ENCODE peak calls at places on chromosome 6, in six cellular contexts. One of them, this sample, is unnamed.

GRCh38 chr6:128731249-128732165 is 151.4 kb upstream of the LAMA2 start:
- DNase-seq in omental fat pad: no peak
- DNase-seq in effector CD4-positive, alpha-beta T cell: no peak
- DNase-seq in activated naive CD8-positive, alpha-beta T cell treated with anti-CD3 and anti-CD28 coated beads, Interleukin-2, amount 50 U/mL, for 24 hours: no peak
- DNase-seq in NCI-H524 treated with DMSO at 0.1 percent for 48 hours: peak
- DNase-seq in H4: peak
- DNase-seq in this sample: no peak

GRCh38 chr6:24686408-24686807 is 19.5 kb downstream of the ACOT13 start:
- DNase-seq in omental fat pad: no peak
- DNase-seq in effector CD4-positive, alpha-beta T cell: no peak
- DNase-seq in activated naive CD8-positive, alpha-beta T cell treated with anti-CD3 and anti-CD28 coated beads, Interleukin-2, amount 50 U/mL, for 24 hours: no peak
- DNase-seq in NCI-H524 treated with DMSO at 0.1 percent for 48 hours: no peak
- DNase-seq in H4: no peak
- DNase-seq in this sample: no peak

GRCh38 chr6:168217880-168218537 is 101.6 kb downstream of the DACT2 start:
- DNase-seq in omental fat pad: peak
- DNase-seq in effector CD4-positive, alpha-beta T cell: no peak
- DNase-seq in activated naive CD8-positive, alpha-beta T cell treated with anti-CD3 and anti-CD28 coated beads, Interleukin-2, amount 50 U/mL, for 24 hours: no peak
- DNase-seq in NCI-H524 treated with DMSO at 0.1 percent for 48 hours: no peak
- DNase-seq in H4: no peak
- DNase-seq in this sample: no peak

GRCh38 chr6:6058054-6058444 is 51.3 kb upstream of the NRN1 start:
- DNase-seq in omental fat pad: no peak
- DNase-seq in effector CD4-positive, alpha-beta T cell: no peak
- DNase-seq in activated naive CD8-positive, alpha-beta T cell treated with anti-CD3 and anti-CD28 coated beads, Interleukin-2, amount 50 U/mL, for 24 hours: no peak
- DNase-seq in NCI-H524 treated with DMSO at 0.1 percent for 48 hours: no peak
- DNase-seq in H4: no peak
- DNase-seq in this sample: no peak

GRCh38 chr6:25179051-25179778 is 100.0 kb upstream of the CARMIL1 start:
- DNase-seq in omental fat pad: no peak
- DNase-seq in effector CD4-positive, alpha-beta T cell: no peak
- DNase-seq in activated naive CD8-positive, alpha-beta T cell treated with anti-CD3 and anti-CD28 coated beads, Interleukin-2, amount 50 U/mL, for 24 hours: no peak
- DNase-seq in NCI-H524 treated with DMSO at 0.1 percent for 48 hours: no peak
- DNase-seq in H4: peak
- DNase-seq in this sample: no peak

GRCh38 chr6:161273356-161273751 is 507 bp downstream of the AGPAT4 start:
- DNase-seq in omental fat pad: no peak
- DNase-seq in effector CD4-positive, alpha-beta T cell: peak
- DNase-seq in activated naive CD8-positive, alpha-beta T cell treated with anti-CD3 and anti-CD28 coated beads, Interleukin-2, amount 50 U/mL, for 24 hours: peak
- DNase-seq in NCI-H524 treated with DMSO at 0.1 percent for 48 hours: no peak
- DNase-seq in H4: no peak
- DNase-seq in this sample: no peak

GRCh38 chr6:24858154-24858801 is 59.6 kb upstream of the ARMH2 start:
- DNase-seq in omental fat pad: no peak
- DNase-seq in effector CD4-positive, alpha-beta T cell: no peak
- DNase-seq in activated naive CD8-positive, alpha-beta T cell treated with anti-CD3 and anti-CD28 coated beads, Interleukin-2, amount 50 U/mL, for 24 hours: no peak
- DNase-seq in NCI-H524 treated with DMSO at 0.1 percent for 48 hours: no peak
- DNase-seq in H4: no peak
- DNase-seq in this sample: no peak

GRCh38 chr6:37512400-37512958 is 12.8 kb upstream of the CCDC167 start:
- DNase-seq in omental fat pad: no peak
- DNase-seq in effector CD4-positive, alpha-beta T cell: no peak
- DNase-seq in activated naive CD8-positive, alpha-beta T cell treated with anti-CD3 and anti-CD28 coated beads, Interleukin-2, amount 50 U/mL, for 24 hours: no peak
- DNase-seq in NCI-H524 treated with DMSO at 0.1 percent for 48 hours: no peak
- DNase-seq in H4: no peak
- DNase-seq in this sample: no peak

GRCh38 chr6:166710084-166710483 is 83.0 kb upstream of the RPS6KA2 start:
- DNase-seq in omental fat pad: no peak
- DNase-seq in effector CD4-positive, alpha-beta T cell: no peak
- DNase-seq in activated naive CD8-positive, alpha-beta T cell treated with anti-CD3 and anti-CD28 coated beads, Interleukin-2, amount 50 U/mL, for 24 hours: no peak
- DNase-seq in NCI-H524 treated with DMSO at 0.1 percent for 48 hours: no peak
- DNase-seq in H4: no peak
- DNase-seq in this sample: no peak

GRCh38 chr6:157656437-157657005 is 166.5 kb upstream of the SNX9 start:
- DNase-seq in omental fat pad: no peak
- DNase-seq in effector CD4-positive, alpha-beta T cell: no peak
- DNase-seq in activated naive CD8-positive, alpha-beta T cell treated with anti-CD3 and anti-CD28 coated beads, Interleukin-2, amount 50 U/mL, for 24 hours: no peak
- DNase-seq in NCI-H524 treated with DMSO at 0.1 percent for 48 hours: peak
- DNase-seq in H4: no peak
- DNase-seq in this sample: no peak

GRCh38 chr6:157761331-157761921 is 61.6 kb upstream of the SNX9 start:
- DNase-seq in omental fat pad: no peak
- DNase-seq in effector CD4-positive, alpha-beta T cell: peak
- DNase-seq in activated naive CD8-positive, alpha-beta T cell treated with anti-CD3 and anti-CD28 coated beads, Interleukin-2, amount 50 U/mL, for 24 hours: peak
- DNase-seq in NCI-H524 treated with DMSO at 0.1 percent for 48 hours: no peak
- DNase-seq in H4: peak
- DNase-seq in this sample: no peak

GRCh38 chr6:170438861-170439260 is 114.2 kb downstream of the PSMB1 start:
- DNase-seq in omental fat pad: no peak
- DNase-seq in effector CD4-positive, alpha-beta T cell: no peak
- DNase-seq in activated naive CD8-positive, alpha-beta T cell treated with anti-CD3 and anti-CD28 coated beads, Interleukin-2, amount 50 U/mL, for 24 hours: no peak
- DNase-seq in NCI-H524 treated with DMSO at 0.1 percent for 48 hours: no peak
- DNase-seq in H4: no peak
- DNase-seq in this sample: no peak

GRCh38 chr6:1208876-1209275 is 103.0 kb upstream of the FOXQ1 start:
- DNase-seq in omental fat pad: no peak
- DNase-seq in effector CD4-positive, alpha-beta T cell: no peak
- DNase-seq in activated naive CD8-positive, alpha-beta T cell treated with anti-CD3 and anti-CD28 coated beads, Interleukin-2, amount 50 U/mL, for 24 hours: no peak
- DNase-seq in NCI-H524 treated with DMSO at 0.1 percent for 48 hours: no peak
- DNase-seq in H4: peak
- DNase-seq in this sample: no peak

GRCh38 chr6:37738216-37738615 is 40.5 kb upstream of the MDGA1 start:
- DNase-seq in omental fat pad: no peak
- DNase-seq in effector CD4-positive, alpha-beta T cell: no peak
- DNase-seq in activated naive CD8-positive, alpha-beta T cell treated with anti-CD3 and anti-CD28 coated beads, Interleukin-2, amount 50 U/mL, for 24 hours: no peak
- DNase-seq in NCI-H524 treated with DMSO at 0.1 percent for 48 hours: no peak
- DNase-seq in H4: no peak
- DNase-seq in this sample: no peak

GRCh38 chr6:32110632-32111031 is 1.5 kb upstream of the TNXB start:
- DNase-seq in omental fat pad: no peak
- DNase-seq in effector CD4-positive, alpha-beta T cell: no peak
- DNase-seq in activated naive CD8-positive, alpha-beta T cell treated with anti-CD3 and anti-CD28 coated beads, Interleukin-2, amount 50 U/mL, for 24 hours: no peak
- DNase-seq in NCI-H524 treated with DMSO at 0.1 percent for 48 hours: no peak
- DNase-seq in H4: no peak
- DNase-seq in this sample: no peak

GRCh38 chr6:163986313-163986712 is 571.8 kb downstream of the QKI start:
- DNase-seq in omental fat pad: no peak
- DNase-seq in effector CD4-positive, alpha-beta T cell: no peak
- DNase-seq in activated naive CD8-positive, alpha-beta T cell treated with anti-CD3 and anti-CD28 coated beads, Interleukin-2, amount 50 U/mL, for 24 hours: no peak
- DNase-seq in NCI-H524 treated with DMSO at 0.1 percent for 48 hours: no peak
- DNase-seq in H4: no peak
- DNase-seq in this sample: no peak

GRCh38 chr6:106608080-106608668 is 21.1 kb downstream of the RTN4IP1 start:
- DNase-seq in omental fat pad: no peak
- DNase-seq in effector CD4-positive, alpha-beta T cell: peak
- DNase-seq in activated naive CD8-positive, alpha-beta T cell treated with anti-CD3 and anti-CD28 coated beads, Interleukin-2, amount 50 U/mL, for 24 hours: no peak
- DNase-seq in NCI-H524 treated with DMSO at 0.1 percent for 48 hours: no peak
- DNase-seq in H4: peak
- DNase-seq in this sample: no peak

GRCh38 chr6:104123227-104123626 is 736.5 kb downstream of the HACE1 start:
- DNase-seq in omental fat pad: no peak
- DNase-seq in effector CD4-positive, alpha-beta T cell: no peak
- DNase-seq in activated naive CD8-positive, alpha-beta T cell treated with anti-CD3 and anti-CD28 coated beads, Interleukin-2, amount 50 U/mL, for 24 hours: no peak
- DNase-seq in NCI-H524 treated with DMSO at 0.1 percent for 48 hours: no peak
- DNase-seq in H4: no peak
- DNase-seq in this sample: no peak

GRCh38 chr6:110532401-110532800 is 56.0 kb upstream of the SLC22A16 start:
- DNase-seq in omental fat pad: no peak
- DNase-seq in effector CD4-positive, alpha-beta T cell: no peak
- DNase-seq in activated naive CD8-positive, alpha-beta T cell treated with anti-CD3 and anti-CD28 coated beads, Interleukin-2, amount 50 U/mL, for 24 hours: no peak
- DNase-seq in NCI-H524 treated with DMSO at 0.1 percent for 48 hours: no peak
- DNase-seq in H4: no peak
- DNase-seq in this sample: no peak

GRCh38 chr6:113690255-113690956 is 166.7 kb upstream of the MARCKS start:
- DNase-seq in omental fat pad: no peak
- DNase-seq in effector CD4-positive, alpha-beta T cell: no peak
- DNase-seq in activated naive CD8-positive, alpha-beta T cell treated with anti-CD3 and anti-CD28 coated beads, Interleukin-2, amount 50 U/mL, for 24 hours: no peak
- DNase-seq in NCI-H524 treated with DMSO at 0.1 percent for 48 hours: no peak
- DNase-seq in H4: peak
- DNase-seq in this sample: peak

GRCh38 chr6:37137881-37138568 is 31.9 kb upstream of the PIM1 start:
- DNase-seq in omental fat pad: no peak
- DNase-seq in effector CD4-positive, alpha-beta T cell: no peak
- DNase-seq in activated naive CD8-positive, alpha-beta T cell treated with anti-CD3 and anti-CD28 coated beads, Interleukin-2, amount 50 U/mL, for 24 hours: no peak
- DNase-seq in NCI-H524 treated with DMSO at 0.1 percent for 48 hours: no peak
- DNase-seq in H4: peak
- DNase-seq in this sample: no peak

GRCh38 chr6:131627724-131628682 is at the start of gene MED23:
- DNase-seq in omental fat pad: peak
- DNase-seq in effector CD4-positive, alpha-beta T cell: peak
- DNase-seq in activated naive CD8-positive, alpha-beta T cell treated with anti-CD3 and anti-CD28 coated beads, Interleukin-2, amount 50 U/mL, for 24 hours: peak
- DNase-seq in NCI-H524 treated with DMSO at 0.1 percent for 48 hours: peak
- DNase-seq in H4: peak
- DNase-seq in this sample: peak

GRCh38 chr6:866316-866715 is 173.4 kb upstream of the EXOC2 start:
- DNase-seq in omental fat pad: no peak
- DNase-seq in effector CD4-positive, alpha-beta T cell: no peak
- DNase-seq in activated naive CD8-positive, alpha-beta T cell treated with anti-CD3 and anti-CD28 coated beads, Interleukin-2, amount 50 U/mL, for 24 hours: no peak
- DNase-seq in NCI-H524 treated with DMSO at 0.1 percent for 48 hours: no peak
- DNase-seq in H4: no peak
- DNase-seq in this sample: no peak

GRCh38 chr6:89689732-89690131 is 51.2 kb upstream of the LYRM2 start:
- DNase-seq in omental fat pad: no peak
- DNase-seq in effector CD4-positive, alpha-beta T cell: no peak
- DNase-seq in activated naive CD8-positive, alpha-beta T cell treated with anti-CD3 and anti-CD28 coated beads, Interleukin-2, amount 50 U/mL, for 24 hours: no peak
- DNase-seq in NCI-H524 treated with DMSO at 0.1 percent for 48 hours: no peak
- DNase-seq in H4: peak
- DNase-seq in this sample: no peak

GRCh38 chr6:159342146-159342545 is 172.9 kb downstream of the FNDC1 start:
- DNase-seq in omental fat pad: no peak
- DNase-seq in effector CD4-positive, alpha-beta T cell: no peak
- DNase-seq in activated naive CD8-positive, alpha-beta T cell treated with anti-CD3 and anti-CD28 coated beads, Interleukin-2, amount 50 U/mL, for 24 hours: no peak
- DNase-seq in NCI-H524 treated with DMSO at 0.1 percent for 48 hours: no peak
- DNase-seq in H4: no peak
- DNase-seq in this sample: no peak

GRCh38 chr6:103167345-103167744 is 1692.4 kb downstream of the HACE1 start:
- DNase-seq in omental fat pad: no peak
- DNase-seq in effector CD4-positive, alpha-beta T cell: no peak
- DNase-seq in activated naive CD8-positive, alpha-beta T cell treated with anti-CD3 and anti-CD28 coated beads, Interleukin-2, amount 50 U/mL, for 24 hours: no peak
- DNase-seq in NCI-H524 treated with DMSO at 0.1 percent for 48 hours: no peak
- DNase-seq in H4: no peak
- DNase-seq in this sample: no peak

GRCh38 chr6:22250486-22250885 is 46.4 kb downstream of the PRL start:
- DNase-seq in omental fat pad: no peak
- DNase-seq in effector CD4-positive, alpha-beta T cell: no peak
- DNase-seq in activated naive CD8-positive, alpha-beta T cell treated with anti-CD3 and anti-CD28 coated beads, Interleukin-2, amount 50 U/mL, for 24 hours: no peak
- DNase-seq in NCI-H524 treated with DMSO at 0.1 percent for 48 hours: peak
- DNase-seq in H4: no peak
- DNase-seq in this sample: peak